ENCODE peak calls at places on chromosomes 16 and 17, in ten cellular contexts. O is neural crest cell; U is AG10803; K is heart right ventricle; W is pancreas; Q is left ventricle myocardium inferior; D is sigmoid colon; G is mucosa of descending colon; E is CD8-positive, alpha-beta T cell; B is mammary epithelial cell. H is an unnamed sample.

GRCh38 chr16:87466975-87467501 is 25.8 kb downstream of the ZCCHC14 start:
- DNase-seq in D (no peak), E (no peak), B (no peak), G (no peak), Q (no peak), U (no peak), O (no peak), K (no peak), W (no peak), H (no peak)

GRCh38 chr16:30893082-30893743 is 664 bp downstream of the BCL7C start:
- DNase-seq in G (peak), B (no peak), Q (no peak), U (no peak), K (no peak), E (no peak), D (no peak), O (no peak), W (no peak), H (no peak)

GRCh38 chr16:80006175-80006895 is 405.8 kb upstream of the MAF start:
- DNase-seq in D (no peak), K (peak), E (no peak), O (no peak), U (peak), Q (peak), W (no peak), B (peak), G (no peak), H (no peak)

GRCh38 chr17:75344664-75345063 is 55.4 kb upstream of the SLC25A19 start:
- DNase-seq in D (no peak), K (no peak), Q (no peak), E (peak), G (no peak), W (no peak), O (no peak), B (no peak), U (no peak), H (no peak)

GRCh38 chr16:12296406-12296805 is 319.9 kb downstream of the SNX29 start:
- DNase-seq in U (no peak), Q (no peak), O (no peak), K (no peak), W (no peak), E (no peak), G (no peak), D (no peak), B (no peak), H (no peak)

GRCh38 chr17:45110676-45111611 is 21.4 kb downstream of the PLCD3 start:
- DNase-seq in D (peak), B (no peak), G (no peak), W (no peak), U (peak), Q (peak), K (peak), O (no peak), E (no peak), H (no peak)

GRCh38 chr16:391885-392335 is 5.1 kb upstream of the NME4 start:
- DNase-seq in D (no peak), E (peak), G (peak), O (peak), Q (no peak), W (peak), K (no peak), U (peak), B (peak), H (no peak)

GRCh38 chr17:71828182-71828596 is 292.6 kb upstream of the SOX9 start:
- DNase-seq in B (peak), E (no peak), G (no peak), O (peak), D (no peak), Q (no peak), W (no peak), K (no peak), U (peak), H (no peak)

GRCh38 chr17:65064452-65065019 is 8.0 kb upstream of the GNA13 start:
- DNase-seq in O (no peak), Q (no peak), D (peak), B (peak), W (no peak), U (peak), E (no peak), K (no peak), G (no peak), H (no peak)

GRCh38 chr17:73693016-73693545 is 48.8 kb upstream of the SDK2 start:
- DNase-seq in W (no peak), G (no peak), O (no peak), E (no peak), D (no peak), K (no peak), Q (no peak), U (no peak), B (no peak), H (no peak)

GRCh38 chr17:56178203-56178602 is 24.9 kb downstream of the ANKFN1 start:
- DNase-seq in G (no peak), O (no peak), W (no peak), E (no peak), Q (no peak), D (no peak), K (no peak), U (no peak), B (no peak), H (no peak)

GRCh38 chr17:4858880-4859260 is 25.7 kb downstream of the MINK1 start:
- DNase-seq in U (peak), G (peak), E (no peak), D (peak), W (peak), O (no peak), B (peak), Q (peak), K (peak), H (no peak)

GRCh38 chr16:53695070-53695469 is 8.6 kb downstream of the RPGRIP1L start:
- DNase-seq in K (no peak), O (no peak), U (peak), E (no peak), W (no peak), D (no peak), G (no peak), Q (no peak), B (peak), H (no peak)

GRCh38 chr16:66650707-66651473 is 45.7 kb downstream of the CMTM4 start:
- DNase-seq in K (peak), Q (peak), O (peak), D (peak), U (peak), G (peak), B (peak), E (peak), W (peak), H (peak)

GRCh38 chr16:65763640-65764305 is 602.7 kb upstream of the CDH5 start:
- DNase-seq in K (no peak), W (no peak), D (no peak), B (no peak), O (no peak), U (no peak), G (no peak), E (no peak), Q (no peak), H (no peak)

GRCh38 chr17:76481091-76481655 is 13.8 kb downstream of the AANAT start:
- DNase-seq in W (no peak), Q (no peak), E (no peak), O (no peak), G (no peak), B (no peak), K (no peak), U (no peak), D (peak), H (no peak)

GRCh38 chr17:6279659-6280058 is 155.3 kb downstream of the AIPL1 start:
- DNase-seq in U (no peak), Q (no peak), D (no peak), W (no peak), B (peak), K (no peak), E (no peak), G (peak), O (no peak), H (no peak)

GRCh38 chr16:10520869-10521578 is 59.4 kb downstream of the EMP2 start:
- DNase-seq in K (no peak), B (no peak), D (no peak), G (no peak), O (no peak), U (no peak), Q (no peak), W (no peak), E (no peak), H (no peak)

GRCh38 chr16:27424772-27425498 is 23.0 kb downstream of the IL21R start:
- DNase-seq in Q (no peak), O (no peak), D (peak), K (no peak), W (no peak), B (no peak), U (no peak), G (no peak), E (peak), H (no peak)

GRCh38 chr17:20156196-20157077 is 147.3 kb downstream of the SPECC1 start:
- DNase-seq in D (no peak), K (no peak), W (peak), U (peak), E (no peak), Q (no peak), G (no peak), O (no peak), B (peak), H (peak)

GRCh38 chr16:54679531-54679930 is 251.1 kb upstream of the IRX5 start:
- DNase-seq in O (no peak), Q (no peak), D (no peak), B (no peak), W (no peak), G (no peak), U (no peak), K (no peak), E (no peak), H (no peak)

GRCh38 chr17:57879437-57880085 is 29.7 kb upstream of the MRPS23 start:
- DNase-seq in O (no peak), K (no peak), G (no peak), W (no peak), Q (no peak), U (no peak), B (no peak), E (no peak), D (no peak), H (no peak)

GRCh38 chr16:12874135-12874534 is 27.3 kb upstream of the SHISA9 start:
- DNase-seq in U (peak), O (no peak), K (no peak), W (no peak), Q (no peak), B (peak), E (no peak), D (no peak), G (no peak), H (no peak)

GRCh38 chr16:4494746-4495490 is 18.7 kb downstream of the HMOX2 start:
- DNase-seq in O (no peak), Q (no peak), U (peak), E (no peak), D (no peak), B (peak), G (no peak), K (no peak), W (no peak), H (no peak)

GRCh38 chr17:5555254-5555653 is 29.1 kb downstream of the NLRP1 start:
- DNase-seq in G (no peak), B (peak), K (no peak), Q (no peak), D (no peak), W (no peak), E (no peak), U (peak), O (no peak), H (no peak)

GRCh38 chr17:73610331-73610911 is 33.8 kb downstream of the SDK2 start:
- DNase-seq in O (no peak), W (no peak), G (no peak), B (no peak), K (no peak), Q (no peak), U (peak), D (no peak), E (no peak), H (no peak)

GRCh38 chr16:65015577-65015976 is 106.3 kb downstream of the CDH11 start:
- DNase-seq in K (no peak), U (no peak), E (no peak), D (no peak), O (no peak), Q (no peak), W (no peak), B (no peak), G (no peak), H (no peak)

GRCh38 chr17:14098246-14098645 is 28.9 kb downstream of the COX10 start:
- DNase-seq in G (no peak), Q (no peak), U (no peak), W (no peak), E (no peak), K (no peak), B (peak), O (no peak), D (no peak), H (no peak)

GRCh38 chr17:17868637-17869522 is 32.1 kb upstream of the SREBF1 start:
- DNase-seq in K (peak), B (no peak), O (no peak), E (no peak), G (no peak), Q (no peak), D (no peak), U (peak), W (no peak), H (no peak)

GRCh38 chr16:83653785-83654184 is 154.0 kb upstream of the HSBP1 start:
- DNase-seq in G (no peak), B (peak), E (no peak), D (no peak), U (peak), O (no peak), W (no peak), K (no peak), Q (no peak), H (no peak)

GRCh38 chr17:49899588-49899987 is 51.7 kb upstream of the TAC4 start:
- DNase-seq in B (no peak), Q (no peak), O (no peak), W (no peak), K (no peak), D (no peak), U (no peak), G (no peak), E (no peak), H (no peak)

GRCh38 chr17:49901460-49902331 is 53.8 kb upstream of the TAC4 start:
- DNase-seq in O (no peak), Q (no peak), K (no peak), B (no peak), E (no peak), G (no peak), U (no peak), D (no peak), W (no peak), H (no peak)

GRCh38 chr17:49896860-49897259 is 49.0 kb upstream of the TAC4 start:
- DNase-seq in B (no peak), D (no peak), K (no peak), W (no peak), O (no peak), U (no peak), E (no peak), Q (no peak), G (no peak), H (no peak)

GRCh38 chr17:49896222-49896621 is 48.4 kb upstream of the TAC4 start:
- DNase-seq in U (no peak), K (no peak), D (no peak), B (no peak), O (no peak), G (no peak), Q (no peak), E (no peak), W (no peak), H (no peak)

GRCh38 chr17:49898547-49899490 is 51.0 kb upstream of the TAC4 start:
- DNase-seq in E (no peak), B (no peak), O (no peak), U (no peak), Q (no peak), W (no peak), G (no peak), D (no peak), K (no peak), H (no peak)
- TF ChIP-seq CTCF in E (no peak), B (no peak), O (no peak), U (no peak), Q (no peak), W (no peak), G (no peak), D (no peak), K (peak), H (no peak)

DNA sequence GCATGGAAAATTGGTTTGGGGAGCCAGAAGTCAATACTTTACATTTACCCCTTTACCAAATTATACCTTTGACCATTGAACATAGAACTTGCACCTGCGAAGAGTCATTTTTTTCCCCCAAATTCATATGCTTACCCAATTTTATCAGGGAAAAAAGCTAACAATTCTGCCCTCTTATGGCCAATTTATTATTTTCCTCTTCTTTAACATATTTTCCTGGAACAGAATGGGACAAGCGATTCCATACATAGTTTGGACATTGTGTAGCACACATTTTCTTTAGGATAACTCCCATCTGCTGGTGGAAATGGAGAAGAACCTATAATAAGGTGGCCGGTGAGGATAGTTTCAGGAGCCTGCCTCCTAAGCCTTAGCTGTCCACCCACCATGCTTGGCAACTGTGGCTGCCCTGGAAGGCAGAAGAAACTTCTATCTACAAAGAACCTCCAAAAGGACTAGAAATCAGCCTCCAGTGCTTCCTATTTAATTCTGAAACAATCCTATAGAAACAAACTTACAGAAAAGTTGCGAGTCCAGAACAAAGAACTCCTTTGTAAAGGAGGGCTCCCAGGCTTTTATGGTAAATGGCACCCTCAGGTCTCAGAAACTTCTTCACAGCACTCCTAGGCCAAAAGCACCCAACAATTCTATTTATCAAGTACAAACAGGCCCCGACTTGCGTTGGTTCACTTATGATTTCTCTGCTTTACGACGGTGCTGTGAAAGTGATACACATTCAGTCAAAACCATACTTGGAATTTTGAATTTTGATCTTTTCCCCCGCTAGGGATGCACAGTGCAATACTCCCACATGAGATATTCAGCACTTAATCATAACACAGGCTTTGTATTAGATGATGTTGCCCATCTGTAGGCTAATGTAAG is 64.1 kb upstream of the CACNG4 start:
- DNase-seq in E (no peak), U (no peak), Q (no peak), K (no peak), O (no peak), D (no peak), G (no peak), B (no peak), W (no peak), H (no peak)
- TF ChIP-seq CTCF in E (no peak), U (peak), Q (no peak), K (no peak), O (peak), D (no peak), G (no peak), B (peak), W (no peak), H (no peak)

GRCh38 chr16:69260506-69260905 is 50.6 kb upstream of the VPS4A start:
- DNase-seq in O (no peak), G (no peak), W (no peak), K (no peak), E (no peak), B (no peak), Q (no peak), U (no peak), D (no peak), H (no peak)

DNA sequence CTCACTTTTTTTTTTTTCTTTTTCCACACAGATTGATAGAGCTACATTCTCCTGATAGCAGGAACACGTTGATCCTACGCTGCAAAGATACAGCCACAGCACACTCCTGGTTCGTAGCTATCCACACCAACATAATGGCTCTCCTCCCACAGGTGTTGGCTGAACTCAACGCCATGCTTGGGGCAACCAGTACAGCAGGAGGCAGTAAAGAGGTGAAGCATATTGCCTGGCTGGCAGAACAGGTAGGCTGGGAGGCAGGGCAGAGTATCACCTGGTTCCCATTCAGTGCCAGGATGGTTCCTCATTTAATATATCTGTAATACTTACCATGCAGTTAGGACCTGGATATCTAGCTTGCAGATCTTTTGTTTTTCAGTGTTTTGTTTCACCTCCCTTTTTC is 51.1 kb upstream of the VPS4A start:
- DNase-seq in B (no peak), U (no peak), D (no peak), O (no peak), E (no peak), Q (no peak), K (no peak), W (no peak), G (no peak), H (no peak)
- TF ChIP-seq CTCF in B (no peak), U (no peak), D (no peak), O (no peak), E (no peak), Q (no peak), K (no peak), W (no peak), G (no peak), H (no peak)

GRCh38 chr17:77728871-77729270 is 229.6 kb upstream of the TNRC6C start:
- DNase-seq in E (no peak), K (no peak), B (no peak), G (no peak), O (no peak), Q (no peak), U (no peak), D (no peak), W (peak), H (no peak)

GRCh38 chr17:77727216-77727615 is 231.3 kb upstream of the TNRC6C start:
- DNase-seq in K (no peak), D (no peak), W (no peak), G (no peak), B (no peak), E (peak), U (no peak), Q (no peak), O (no peak), H (no peak)

GRCh38 chr17:77729587-77729986 is 228.9 kb upstream of the TNRC6C start:
- DNase-seq in G (no peak), W (no peak), K (no peak), D (no peak), B (no peak), O (no peak), E (no peak), U (no peak), Q (no peak), H (no peak)

GRCh38 chr17:77726549-77726957 is 231.9 kb upstream of the TNRC6C start:
- DNase-seq in K (no peak), G (no peak), Q (no peak), E (peak), D (no peak), O (no peak), U (no peak), B (no peak), W (no peak), H (no peak)

GRCh38 chr17:77728022-77728671 is 230.4 kb upstream of the TNRC6C start:
- DNase-seq in G (no peak), E (peak), Q (peak), W (no peak), O (no peak), B (peak), U (peak), D (no peak), K (peak), H (no peak)
- TF ChIP-seq CTCF in G (no peak), E (no peak), Q (peak), W (no peak), O (peak), B (peak), U (peak), D (no peak), K (peak), H (no peak)

DNA sequence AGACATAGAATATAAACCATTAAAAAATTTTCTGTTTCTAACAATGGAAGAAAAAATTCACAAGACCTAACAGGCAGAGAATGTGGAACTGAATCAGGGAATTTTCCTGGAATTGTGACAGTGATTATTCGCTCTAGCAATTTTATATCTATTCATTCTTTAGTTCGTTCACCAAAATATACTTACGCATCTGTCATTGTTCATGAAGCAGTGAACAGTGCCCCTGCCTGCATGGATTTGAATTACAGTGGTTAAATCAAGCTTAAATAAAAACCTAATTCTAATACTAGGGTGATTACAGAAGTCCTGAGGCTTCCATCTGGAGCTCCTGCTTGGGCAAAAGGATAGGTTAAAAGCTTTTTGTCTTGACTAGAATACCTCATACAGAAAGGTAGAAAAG is 48.6 kb downstream of the ABCA8 start:
- DNase-seq in E (no peak), K (no peak), O (no peak), W (no peak), G (no peak), U (no peak), D (no peak), Q (no peak), B (peak), H (no peak)
- TF ChIP-seq CTCF in E (no peak), K (no peak), O (peak), W (no peak), G (no peak), U (peak), D (no peak), Q (peak), B (peak), H (no peak)

GRCh38 chr17:39209317-39210092 is 9.4 kb downstream of the RPL19 start:
- DNase-seq in G (peak), K (peak), D (peak), E (peak), U (peak), B (no peak), W (peak), Q (peak), O (no peak), H (peak)
- TF ChIP-seq CTCF in G (no peak), K (no peak), D (no peak), E (no peak), U (no peak), B (no peak), W (no peak), Q (no peak), O (no peak), H (no peak)

H was measured in omental fat pad.